ENCODE peak calls at places on chromosomes 5 and 9, in nine cellular contexts. One of them, this sample, is unnamed.

GRCh38 chr5:172076783-172077244 is 70.4 kb upstream of the FBXW11 start:
- DNase-seq in cerebellar cortex: peak
- DNase-seq in effector memory CD4-positive, alpha-beta T cell: no peak
- DNase-seq in activated CD8-positive, alpha-beta memory T cell treated with anti-CD3 and anti-CD28 coated beads for 24 hours: no peak
- DNase-seq in thoracic aorta: no peak
- DNase-seq in MV-4-11: peak
- DNase-seq in stimulated activated CD4-positive, alpha-beta T cell treated with anti-CD3 and anti-CD28 coated beads, Interleukin-4, amount 100 ng/mL, for 48 hours: no peak
- DNase-seq in body of pancreas: no peak
- DNase-seq in activated CD4-positive, alpha-beta T cell treated with anti-CD3 and anti-CD28 coated beads for 48 hours: no peak
- DNase-seq in this sample: no peak

GRCh38 chr9:108759399-108759798 is 96.4 kb downstream of the ACTL7B start:
- DNase-seq in cerebellar cortex: no peak
- DNase-seq in effector memory CD4-positive, alpha-beta T cell: no peak
- DNase-seq in activated CD8-positive, alpha-beta memory T cell treated with anti-CD3 and anti-CD28 coated beads for 24 hours: no peak
- DNase-seq in thoracic aorta: no peak
- DNase-seq in MV-4-11: no peak
- DNase-seq in stimulated activated CD4-positive, alpha-beta T cell treated with anti-CD3 and anti-CD28 coated beads, Interleukin-4, amount 100 ng/mL, for 48 hours: no peak
- DNase-seq in body of pancreas: peak
- DNase-seq in activated CD4-positive, alpha-beta T cell treated with anti-CD3 and anti-CD28 coated beads for 48 hours: no peak
- DNase-seq in this sample: no peak

GRCh38 chr9:109968332-109968657 is 188.3 kb downstream of the PALM2AKAP2 start:
- DNase-seq in cerebellar cortex: no peak
- DNase-seq in effector memory CD4-positive, alpha-beta T cell: no peak
- DNase-seq in activated CD8-positive, alpha-beta memory T cell treated with anti-CD3 and anti-CD28 coated beads for 24 hours: no peak
- DNase-seq in thoracic aorta: no peak
- DNase-seq in MV-4-11: peak
- DNase-seq in stimulated activated CD4-positive, alpha-beta T cell treated with anti-CD3 and anti-CD28 coated beads, Interleukin-4, amount 100 ng/mL, for 48 hours: no peak
- DNase-seq in body of pancreas: no peak
- DNase-seq in activated CD4-positive, alpha-beta T cell treated with anti-CD3 and anti-CD28 coated beads for 48 hours: no peak
- DNase-seq in this sample: no peak

GRCh38 chr5:169768416-169768815 is 131.3 kb downstream of the DOCK2 start:
- DNase-seq in cerebellar cortex: no peak
- DNase-seq in effector memory CD4-positive, alpha-beta T cell: no peak
- DNase-seq in activated CD8-positive, alpha-beta memory T cell treated with anti-CD3 and anti-CD28 coated beads for 24 hours: no peak
- DNase-seq in thoracic aorta: no peak
- DNase-seq in MV-4-11: no peak
- DNase-seq in stimulated activated CD4-positive, alpha-beta T cell treated with anti-CD3 and anti-CD28 coated beads, Interleukin-4, amount 100 ng/mL, for 48 hours: no peak
- DNase-seq in body of pancreas: no peak
- DNase-seq in activated CD4-positive, alpha-beta T cell treated with anti-CD3 and anti-CD28 coated beads for 48 hours: no peak
- DNase-seq in this sample: no peak

GRCh38 chr9:108779506-108779905 is 76.3 kb downstream of the ACTL7B start:
- DNase-seq in cerebellar cortex: no peak
- DNase-seq in effector memory CD4-positive, alpha-beta T cell: no peak
- DNase-seq in activated CD8-positive, alpha-beta memory T cell treated with anti-CD3 and anti-CD28 coated beads for 24 hours: no peak
- DNase-seq in thoracic aorta: no peak
- DNase-seq in MV-4-11: no peak
- DNase-seq in stimulated activated CD4-positive, alpha-beta T cell treated with anti-CD3 and anti-CD28 coated beads, Interleukin-4, amount 100 ng/mL, for 48 hours: no peak
- DNase-seq in body of pancreas: no peak
- DNase-seq in activated CD4-positive, alpha-beta T cell treated with anti-CD3 and anti-CD28 coated beads for 48 hours: no peak
- DNase-seq in this sample: no peak

GRCh38 chr5:133289686-133290367 is 238.0 kb downstream of the HSPA4 start:
- DNase-seq in cerebellar cortex: no peak
- DNase-seq in effector memory CD4-positive, alpha-beta T cell: no peak
- DNase-seq in activated CD8-positive, alpha-beta memory T cell treated with anti-CD3 and anti-CD28 coated beads for 24 hours: no peak
- DNase-seq in thoracic aorta: no peak
- DNase-seq in MV-4-11: no peak
- DNase-seq in stimulated activated CD4-positive, alpha-beta T cell treated with anti-CD3 and anti-CD28 coated beads, Interleukin-4, amount 100 ng/mL, for 48 hours: no peak
- DNase-seq in body of pancreas: no peak
- DNase-seq in activated CD4-positive, alpha-beta T cell treated with anti-CD3 and anti-CD28 coated beads for 48 hours: no peak
- DNase-seq in this sample: no peak

GRCh38 chr9:18229992-18230676 is 243.8 kb upstream of the ADAMTSL1 start:
- DNase-seq in cerebellar cortex: no peak
- DNase-seq in effector memory CD4-positive, alpha-beta T cell: no peak
- DNase-seq in activated CD8-positive, alpha-beta memory T cell treated with anti-CD3 and anti-CD28 coated beads for 24 hours: no peak
- DNase-seq in thoracic aorta: no peak
- DNase-seq in MV-4-11: no peak
- DNase-seq in stimulated activated CD4-positive, alpha-beta T cell treated with anti-CD3 and anti-CD28 coated beads, Interleukin-4, amount 100 ng/mL, for 48 hours: no peak
- DNase-seq in body of pancreas: no peak
- DNase-seq in activated CD4-positive, alpha-beta T cell treated with anti-CD3 and anti-CD28 coated beads for 48 hours: no peak
- DNase-seq in this sample: no peak

GRCh38 chr9:4603830-4604229 is 58.3 kb upstream of the PLPP6 start:
- DNase-seq in cerebellar cortex: no peak
- DNase-seq in effector memory CD4-positive, alpha-beta T cell: no peak
- DNase-seq in activated CD8-positive, alpha-beta memory T cell treated with anti-CD3 and anti-CD28 coated beads for 24 hours: no peak
- DNase-seq in thoracic aorta: no peak
- DNase-seq in MV-4-11: no peak
- DNase-seq in stimulated activated CD4-positive, alpha-beta T cell treated with anti-CD3 and anti-CD28 coated beads, Interleukin-4, amount 100 ng/mL, for 48 hours: no peak
- DNase-seq in body of pancreas: no peak
- DNase-seq in activated CD4-positive, alpha-beta T cell treated with anti-CD3 and anti-CD28 coated beads for 48 hours: no peak
- DNase-seq in this sample: no peak

GRCh38 chr5:55039843-55040242 is 15.8 kb downstream of the GZMK start:
- DNase-seq in cerebellar cortex: no peak
- DNase-seq in effector memory CD4-positive, alpha-beta T cell: no peak
- DNase-seq in activated CD8-positive, alpha-beta memory T cell treated with anti-CD3 and anti-CD28 coated beads for 24 hours: no peak
- DNase-seq in thoracic aorta: no peak
- DNase-seq in MV-4-11: no peak
- DNase-seq in stimulated activated CD4-positive, alpha-beta T cell treated with anti-CD3 and anti-CD28 coated beads, Interleukin-4, amount 100 ng/mL, for 48 hours: no peak
- DNase-seq in body of pancreas: no peak
- DNase-seq in activated CD4-positive, alpha-beta T cell treated with anti-CD3 and anti-CD28 coated beads for 48 hours: no peak
- DNase-seq in this sample: no peak

GRCh38 chr5:146466521-146467349 is 19.6 kb downstream of the TCERG1 start:
- DNase-seq in cerebellar cortex: peak
- DNase-seq in effector memory CD4-positive, alpha-beta T cell: no peak
- DNase-seq in activated CD8-positive, alpha-beta memory T cell treated with anti-CD3 and anti-CD28 coated beads for 24 hours: no peak
- DNase-seq in thoracic aorta: no peak
- DNase-seq in MV-4-11: no peak
- DNase-seq in stimulated activated CD4-positive, alpha-beta T cell treated with anti-CD3 and anti-CD28 coated beads, Interleukin-4, amount 100 ng/mL, for 48 hours: no peak
- DNase-seq in body of pancreas: no peak
- DNase-seq in activated CD4-positive, alpha-beta T cell treated with anti-CD3 and anti-CD28 coated beads for 48 hours: no peak
- DNase-seq in this sample: no peak

GRCh38 chr5:113489299-113489698 is 1.0 kb upstream of the MCC start:
- DNase-seq in cerebellar cortex: no peak
- DNase-seq in effector memory CD4-positive, alpha-beta T cell: peak
- DNase-seq in activated CD8-positive, alpha-beta memory T cell treated with anti-CD3 and anti-CD28 coated beads for 24 hours: no peak
- DNase-seq in thoracic aorta: no peak
- DNase-seq in MV-4-11: peak
- DNase-seq in stimulated activated CD4-positive, alpha-beta T cell treated with anti-CD3 and anti-CD28 coated beads, Interleukin-4, amount 100 ng/mL, for 48 hours: no peak
- DNase-seq in body of pancreas: no peak
- DNase-seq in activated CD4-positive, alpha-beta T cell treated with anti-CD3 and anti-CD28 coated beads for 48 hours: peak
- DNase-seq in this sample: no peak

GRCh38 chr9:118522093-118523028 is 818.2 kb downstream of the TLR4 start:
- DNase-seq in cerebellar cortex: peak
- DNase-seq in effector memory CD4-positive, alpha-beta T cell: no peak
- DNase-seq in activated CD8-positive, alpha-beta memory T cell treated with anti-CD3 and anti-CD28 coated beads for 24 hours: no peak
- DNase-seq in thoracic aorta: no peak
- DNase-seq in MV-4-11: peak
- DNase-seq in stimulated activated CD4-positive, alpha-beta T cell treated with anti-CD3 and anti-CD28 coated beads, Interleukin-4, amount 100 ng/mL, for 48 hours: no peak
- DNase-seq in body of pancreas: peak
- DNase-seq in activated CD4-positive, alpha-beta T cell treated with anti-CD3 and anti-CD28 coated beads for 48 hours: peak
- DNase-seq in this sample: no peak

GRCh38 chr5:16784843-16785791 is 151.0 kb downstream of the MYO10 start:
- DNase-seq in cerebellar cortex: no peak
- DNase-seq in effector memory CD4-positive, alpha-beta T cell: no peak
- DNase-seq in activated CD8-positive, alpha-beta memory T cell treated with anti-CD3 and anti-CD28 coated beads for 24 hours: no peak
- DNase-seq in thoracic aorta: no peak
- DNase-seq in MV-4-11: peak
- DNase-seq in stimulated activated CD4-positive, alpha-beta T cell treated with anti-CD3 and anti-CD28 coated beads, Interleukin-4, amount 100 ng/mL, for 48 hours: peak
- DNase-seq in body of pancreas: no peak
- DNase-seq in activated CD4-positive, alpha-beta T cell treated with anti-CD3 and anti-CD28 coated beads for 48 hours: peak
- DNase-seq in this sample: no peak

GRCh38 chr9:16985559-16986348 is 115.3 kb upstream of the BNC2 start:
- DNase-seq in cerebellar cortex: no peak
- DNase-seq in effector memory CD4-positive, alpha-beta T cell: no peak
- DNase-seq in activated CD8-positive, alpha-beta memory T cell treated with anti-CD3 and anti-CD28 coated beads for 24 hours: no peak
- DNase-seq in thoracic aorta: peak
- DNase-seq in MV-4-11: no peak
- DNase-seq in stimulated activated CD4-positive, alpha-beta T cell treated with anti-CD3 and anti-CD28 coated beads, Interleukin-4, amount 100 ng/mL, for 48 hours: no peak
- DNase-seq in body of pancreas: no peak
- DNase-seq in activated CD4-positive, alpha-beta T cell treated with anti-CD3 and anti-CD28 coated beads for 48 hours: no peak
- DNase-seq in this sample: no peak

GRCh38 chr5:98463676-98464075 is 309.8 kb upstream of the RGMB start:
- DNase-seq in cerebellar cortex: no peak
- DNase-seq in effector memory CD4-positive, alpha-beta T cell: no peak
- DNase-seq in activated CD8-positive, alpha-beta memory T cell treated with anti-CD3 and anti-CD28 coated beads for 24 hours: no peak
- DNase-seq in thoracic aorta: no peak
- DNase-seq in MV-4-11: no peak
- DNase-seq in stimulated activated CD4-positive, alpha-beta T cell treated with anti-CD3 and anti-CD28 coated beads, Interleukin-4, amount 100 ng/mL, for 48 hours: no peak
- DNase-seq in body of pancreas: no peak
- DNase-seq in activated CD4-positive, alpha-beta T cell treated with anti-CD3 and anti-CD28 coated beads for 48 hours: no peak
- DNase-seq in this sample: no peak

GRCh38 chr9:36566813-36567217 is 5.9 kb upstream of the MELK start:
- DNase-seq in cerebellar cortex: peak
- DNase-seq in effector memory CD4-positive, alpha-beta T cell: no peak
- DNase-seq in activated CD8-positive, alpha-beta memory T cell treated with anti-CD3 and anti-CD28 coated beads for 24 hours: no peak
- DNase-seq in thoracic aorta: peak
- DNase-seq in MV-4-11: no peak
- DNase-seq in stimulated activated CD4-positive, alpha-beta T cell treated with anti-CD3 and anti-CD28 coated beads, Interleukin-4, amount 100 ng/mL, for 48 hours: no peak
- DNase-seq in body of pancreas: no peak
- DNase-seq in activated CD4-positive, alpha-beta T cell treated with anti-CD3 and anti-CD28 coated beads for 48 hours: no peak
- DNase-seq in this sample: no peak

GRCh38 chr5:68214472-68215207 is 916 bp upstream of the PIK3R1 start:
- DNase-seq in cerebellar cortex: no peak
- DNase-seq in effector memory CD4-positive, alpha-beta T cell: no peak
- DNase-seq in activated CD8-positive, alpha-beta memory T cell treated with anti-CD3 and anti-CD28 coated beads for 24 hours: peak
- DNase-seq in thoracic aorta: no peak
- DNase-seq in MV-4-11: no peak
- DNase-seq in stimulated activated CD4-positive, alpha-beta T cell treated with anti-CD3 and anti-CD28 coated beads, Interleukin-4, amount 100 ng/mL, for 48 hours: no peak
- DNase-seq in body of pancreas: no peak
- DNase-seq in activated CD4-positive, alpha-beta T cell treated with anti-CD3 and anti-CD28 coated beads for 48 hours: no peak
- DNase-seq in this sample: no peak

GRCh38 chr5:33631786-33632185 is 191.0 kb downstream of the TARS1 start:
- DNase-seq in cerebellar cortex: no peak
- DNase-seq in effector memory CD4-positive, alpha-beta T cell: no peak
- DNase-seq in activated CD8-positive, alpha-beta memory T cell treated with anti-CD3 and anti-CD28 coated beads for 24 hours: no peak
- DNase-seq in thoracic aorta: no peak
- DNase-seq in MV-4-11: no peak
- DNase-seq in stimulated activated CD4-positive, alpha-beta T cell treated with anti-CD3 and anti-CD28 coated beads, Interleukin-4, amount 100 ng/mL, for 48 hours: no peak
- DNase-seq in body of pancreas: no peak
- DNase-seq in activated CD4-positive, alpha-beta T cell treated with anti-CD3 and anti-CD28 coated beads for 48 hours: no peak
- DNase-seq in this sample: peak

GRCh38 chr9:79572891-79573696 is 1.3 kb downstream of the TLE4 start:
- DNase-seq in cerebellar cortex: no peak
- DNase-seq in effector memory CD4-positive, alpha-beta T cell: peak
- DNase-seq in activated CD8-positive, alpha-beta memory T cell treated with anti-CD3 and anti-CD28 coated beads for 24 hours: peak
- DNase-seq in thoracic aorta: no peak
- DNase-seq in MV-4-11: no peak
- DNase-seq in stimulated activated CD4-positive, alpha-beta T cell treated with anti-CD3 and anti-CD28 coated beads, Interleukin-4, amount 100 ng/mL, for 48 hours: peak
- DNase-seq in body of pancreas: peak
- DNase-seq in activated CD4-positive, alpha-beta T cell treated with anti-CD3 and anti-CD28 coated beads for 48 hours: peak
- DNase-seq in this sample: peak

GRCh38 chr9:116520218-116520617 is 166.9 kb upstream of the TRIM32 start:
- DNase-seq in cerebellar cortex: no peak
- DNase-seq in effector memory CD4-positive, alpha-beta T cell: no peak
- DNase-seq in activated CD8-positive, alpha-beta memory T cell treated with anti-CD3 and anti-CD28 coated beads for 24 hours: no peak
- DNase-seq in thoracic aorta: no peak
- DNase-seq in MV-4-11: no peak
- DNase-seq in stimulated activated CD4-positive, alpha-beta T cell treated with anti-CD3 and anti-CD28 coated beads, Interleukin-4, amount 100 ng/mL, for 48 hours: no peak
- DNase-seq in body of pancreas: no peak
- DNase-seq in activated CD4-positive, alpha-beta T cell treated with anti-CD3 and anti-CD28 coated beads for 48 hours: no peak
- DNase-seq in this sample: no peak

GRCh38 chr5:179121667-179122111 is 61.5 kb downstream of the ZNF354C start:
- DNase-seq in cerebellar cortex: no peak
- DNase-seq in effector memory CD4-positive, alpha-beta T cell: no peak
- DNase-seq in activated CD8-positive, alpha-beta memory T cell treated with anti-CD3 and anti-CD28 coated beads for 24 hours: no peak
- DNase-seq in thoracic aorta: no peak
- DNase-seq in MV-4-11: no peak
- DNase-seq in stimulated activated CD4-positive, alpha-beta T cell treated with anti-CD3 and anti-CD28 coated beads, Interleukin-4, amount 100 ng/mL, for 48 hours: no peak
- DNase-seq in body of pancreas: no peak
- DNase-seq in activated CD4-positive, alpha-beta T cell treated with anti-CD3 and anti-CD28 coated beads for 48 hours: no peak
- DNase-seq in this sample: no peak

GRCh38 chr9:20321683-20322082 is 300.6 kb downstream of the MLLT3 start:
- DNase-seq in cerebellar cortex: no peak
- DNase-seq in effector memory CD4-positive, alpha-beta T cell: peak
- DNase-seq in activated CD8-positive, alpha-beta memory T cell treated with anti-CD3 and anti-CD28 coated beads for 24 hours: no peak
- DNase-seq in thoracic aorta: no peak
- DNase-seq in MV-4-11: peak
- DNase-seq in stimulated activated CD4-positive, alpha-beta T cell treated with anti-CD3 and anti-CD28 coated beads, Interleukin-4, amount 100 ng/mL, for 48 hours: no peak
- DNase-seq in body of pancreas: no peak
- DNase-seq in activated CD4-positive, alpha-beta T cell treated with anti-CD3 and anti-CD28 coated beads for 48 hours: peak
- DNase-seq in this sample: no peak

GRCh38 chr5:61523997-61524396 is 191.9 kb downstream of the ZSWIM6 start:
- DNase-seq in cerebellar cortex: no peak
- DNase-seq in effector memory CD4-positive, alpha-beta T cell: no peak
- DNase-seq in activated CD8-positive, alpha-beta memory T cell treated with anti-CD3 and anti-CD28 coated beads for 24 hours: no peak
- DNase-seq in thoracic aorta: no peak
- DNase-seq in MV-4-11: no peak
- DNase-seq in stimulated activated CD4-positive, alpha-beta T cell treated with anti-CD3 and anti-CD28 coated beads, Interleukin-4, amount 100 ng/mL, for 48 hours: no peak
- DNase-seq in body of pancreas: no peak
- DNase-seq in activated CD4-positive, alpha-beta T cell treated with anti-CD3 and anti-CD28 coated beads for 48 hours: no peak
- DNase-seq in this sample: no peak

GRCh38 chr5:1445313-1445894 is at the start of gene SLC6A3:
- DNase-seq in cerebellar cortex: no peak
- DNase-seq in effector memory CD4-positive, alpha-beta T cell: no peak
- DNase-seq in activated CD8-positive, alpha-beta memory T cell treated with anti-CD3 and anti-CD28 coated beads for 24 hours: peak
- DNase-seq in thoracic aorta: no peak
- DNase-seq in MV-4-11: no peak
- DNase-seq in stimulated activated CD4-positive, alpha-beta T cell treated with anti-CD3 and anti-CD28 coated beads, Interleukin-4, amount 100 ng/mL, for 48 hours: peak
- DNase-seq in body of pancreas: no peak
- DNase-seq in activated CD4-positive, alpha-beta T cell treated with anti-CD3 and anti-CD28 coated beads for 48 hours: peak
- DNase-seq in this sample: no peak

This sample was measured in GM12892.